ENCODE peak calls at places on chromosomes 16 and 17, in four cellular contexts. P is astrocyte, A is fibroblast of lung, Q is uterus. M is an unnamed sample. For H3K4me1, the result is how much of the 10 kb centered on the place peaks cover.

GRCh38 chr16:24525970-24526559 is 13.3 kb upstream of the RBBP6 start:
- DNase-seq in A (peak), Q (peak), P (peak), M (no peak)

GRCh38 chr16:3458278-3458851 is 14.9 kb downstream of the NAA60 start:
- DNase-seq in A (peak), P (peak), Q (no peak), M (peak)

GRCh38 chr16:67862623-67863583 is 9.9 kb upstream of the EDC4 start:
- DNase-seq in P (peak), Q (peak), A (peak), M (no peak)

GRCh38 chr17:6048486-6048885 is 21.7 kb upstream of the WSCD1 start:
- DNase-seq in Q (no peak), P (no peak), A (no peak), M (no peak)

GRCh38 chr17:75752405-75753192 is 12.4 kb downstream of the GALK1 start:
- DNase-seq in Q (no peak), A (no peak), P (no peak), M (no peak)

GRCh38 chr16:4944333-4945281 is 7.7 kb upstream of the PPL start:
- DNase-seq in Q (peak), P (peak), A (peak), M (peak)

GRCh38 chr17:59619313-59620063 is at the start of gene CLTC:
- DNase-seq in Q (peak), P (peak), A (peak), M (peak)

GRCh38 chr17:44911133-44912001 is 3.9 kb downstream of the GFAP start:
- DNase-seq in Q (peak), A (peak), P (no peak), M (peak)

GRCh38 chr17:67020293-67020766 is 24.0 kb upstream of the CACNG1 start:
- DNase-seq in A (no peak), P (no peak), Q (no peak), M (no peak)

GRCh38 chr17:29091591-29092291 is 48.8 kb downstream of the PIPOX start:
- DNase-seq in A (no peak), Q (no peak), P (no peak), M (no peak)

GRCh38 chr17:16444258-16444886 is 29.0 kb downstream of the TRPV2 start:
- DNase-seq in Q (no peak), P (no peak), A (peak), M (peak)

GRCh38 chr16:3519581-3519980 is 18.8 kb downstream of the CLUAP1 start:
- DNase-seq in Q (no peak), A (no peak), P (no peak), M (no peak)

GRCh38 chr17:60249517-60249826 is 99.7 kb downstream of the CA4 start:
- DNase-seq in Q (no peak), A (peak), P (peak), M (no peak)

GRCh38 chr16:10729649-10730048 is 14.0 kb upstream of the NUBP1 start:
- DNase-seq in Q (no peak), A (peak), P (peak), M (no peak)

GRCh38 chr16:12420661-12421209 is 383.0 kb downstream of the CPPED1 start:
- DNase-seq in P (no peak), Q (no peak), A (no peak), M (no peak)

GRCh38 chr17:59620518-59621259 is 994 bp downstream of the CLTC start:
- DNase-seq in P (no peak), A (peak), Q (peak), M (peak)

GRCh38 chr16:58177347-58177710 is 20.6 kb downstream of the CSNK2A2 start:
- DNase-seq in P (no peak), A (no peak), Q (no peak), M (no peak)

GRCh38 chr17:10094806-10095205 is 103.6 kb downstream of the GAS7 start:
- DNase-seq in P (no peak), Q (peak), A (no peak), M (no peak)

GRCh38 chr16:89994389-89994720 is 24.9 kb downstream of the DBNDD1 start:
- DNase-seq in P (no peak), Q (no peak), A (no peak), M (no peak)

GRCh38 chr16:67207116-67207856 is 8.4 kb downstream of the ELMO3 start:
- DNase-seq in Q (no peak), P (no peak), A (no peak), M (no peak)

GRCh38 chr17:47705536-47706481 is 11.8 kb downstream of the TBKBP1 start:
- DNase-seq in A (no peak), P (no peak), Q (no peak), M (no peak)

GRCh38 chr16:77223184-77223583 is 24.0 kb downstream of the SYCE1L start:
- DNase-seq in A (no peak), P (no peak), Q (no peak), M (peak)

GRCh38 chr17:5584971-5585794 is 874 bp upstream of the NLRP1 start:
- DNase-seq in P (peak), Q (no peak), A (peak), M (no peak)

GRCh38 chr17:74318391-74318790 is 7.6 kb upstream of the KIF19 start:
- DNase-seq in A (no peak), Q (no peak), P (no peak), M (no peak)

GRCh38 chr17:74314877-74315276 is 11.1 kb upstream of the KIF19 start:
- DNase-seq in P (no peak), Q (no peak), A (no peak), M (no peak)

DNA sequence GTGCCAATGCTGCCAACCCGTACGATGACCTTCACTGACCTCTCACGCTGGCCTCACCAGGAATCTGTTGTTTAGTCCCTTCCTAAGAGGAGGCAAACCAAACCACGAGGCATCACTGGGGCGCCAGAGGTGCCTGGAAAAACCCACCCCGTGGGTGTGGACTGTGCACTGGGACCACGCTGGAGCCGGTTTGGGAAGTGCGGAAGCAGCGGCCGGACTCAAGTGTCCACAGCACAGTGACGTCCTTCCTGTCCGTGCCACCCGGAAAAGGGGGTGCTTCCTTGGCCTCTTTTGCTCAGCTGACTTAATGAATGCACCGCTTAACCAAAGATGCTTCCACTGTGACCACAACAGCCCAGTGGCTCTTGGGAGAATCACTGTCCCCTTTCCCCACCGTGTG is 9.0 kb upstream of the KIF19 start:
- DNase-seq in A (no peak), Q (no peak), P (no peak), M (no peak)
- H3K4me3 ChIP-seq in A (no peak), Q (no peak), P (no peak), M (no peak)

GRCh38 chr17:40558651-40559015 is 6.6 kb downstream of the CCR7 start:
- DNase-seq in Q (no peak), P (no peak), A (no peak), M (no peak)

GRCh38 chr17:40556884-40557414 is 8.3 kb downstream of the CCR7 start:
- DNase-seq in A (no peak), P (no peak), Q (no peak), M (no peak)

GRCh38 chr17:40558300-40558584 is 7.0 kb downstream of the CCR7 start:
- DNase-seq in A (no peak), Q (no peak), P (no peak), M (no peak)

GRCh38 chr17:40556198-40556661 is 9.0 kb downstream of the CCR7 start:
- DNase-seq in P (no peak), Q (no peak), A (no peak), M (no peak)

GRCh38 chr17:40557531-40558299 is 7.6 kb downstream of the CCR7 start:
- DNase-seq in A (no peak), P (no peak), Q (no peak), M (no peak)
- H3K4me1 ChIP-seq in A (under half), P (under half), Q (under half), M (under half)

DNA sequence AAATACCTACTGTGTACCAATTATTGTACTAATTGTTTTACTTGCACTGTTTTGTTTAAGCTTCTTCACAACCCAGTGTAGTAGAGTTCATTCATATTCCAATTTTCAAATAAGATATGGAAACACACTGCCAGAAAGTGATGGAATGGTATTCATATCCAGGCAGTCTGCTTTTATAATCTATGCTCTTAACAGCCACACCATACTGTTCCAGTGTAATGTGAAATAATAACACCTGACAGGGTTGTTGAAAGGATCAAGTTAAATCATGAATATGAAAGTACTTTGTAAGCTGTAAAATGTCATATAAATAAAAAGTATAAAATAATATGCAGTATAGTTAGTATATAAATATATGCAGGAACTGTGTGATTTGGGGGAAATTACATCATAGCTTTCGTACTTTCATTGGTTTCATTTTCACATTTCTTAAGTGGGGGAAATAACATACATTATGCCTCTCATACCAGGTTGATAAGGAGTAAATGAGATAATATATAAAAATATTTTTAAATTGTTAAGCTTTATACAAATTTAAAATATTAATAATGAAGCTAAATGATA is 230.8 kb downstream of the TANC2 start:
- DNase-seq in P (no peak), A (no peak), Q (no peak), M (no peak)
- H3K4me3 ChIP-seq in P (no peak), A (no peak), Q (no peak), M (no peak)

DNA sequence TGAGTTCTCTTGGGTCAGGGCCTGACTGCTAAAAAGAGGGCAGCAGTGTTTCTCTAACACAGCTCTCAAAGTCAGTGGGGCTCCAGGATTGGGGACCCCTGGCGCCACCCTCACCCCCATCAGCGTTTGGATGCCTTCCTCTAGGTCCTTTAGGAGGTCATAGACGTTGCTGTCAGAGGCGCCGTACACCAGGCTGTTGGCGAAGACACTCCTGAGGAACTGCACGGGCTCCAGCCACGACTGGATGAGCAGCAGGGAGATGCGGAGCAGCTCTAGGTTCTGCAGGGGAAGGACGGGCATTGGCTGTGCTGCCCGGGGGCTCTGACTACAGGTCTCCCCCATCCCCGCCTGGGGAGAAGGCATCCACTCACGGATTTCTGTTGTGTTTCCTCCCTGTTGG is 993 bp downstream of the GH1 start:
- DNase-seq in Q (no peak), P (no peak), A (no peak), M (no peak)
- H3K4me1 ChIP-seq in Q (under half), P (under half), A (under half), M (under half)

DNA sequence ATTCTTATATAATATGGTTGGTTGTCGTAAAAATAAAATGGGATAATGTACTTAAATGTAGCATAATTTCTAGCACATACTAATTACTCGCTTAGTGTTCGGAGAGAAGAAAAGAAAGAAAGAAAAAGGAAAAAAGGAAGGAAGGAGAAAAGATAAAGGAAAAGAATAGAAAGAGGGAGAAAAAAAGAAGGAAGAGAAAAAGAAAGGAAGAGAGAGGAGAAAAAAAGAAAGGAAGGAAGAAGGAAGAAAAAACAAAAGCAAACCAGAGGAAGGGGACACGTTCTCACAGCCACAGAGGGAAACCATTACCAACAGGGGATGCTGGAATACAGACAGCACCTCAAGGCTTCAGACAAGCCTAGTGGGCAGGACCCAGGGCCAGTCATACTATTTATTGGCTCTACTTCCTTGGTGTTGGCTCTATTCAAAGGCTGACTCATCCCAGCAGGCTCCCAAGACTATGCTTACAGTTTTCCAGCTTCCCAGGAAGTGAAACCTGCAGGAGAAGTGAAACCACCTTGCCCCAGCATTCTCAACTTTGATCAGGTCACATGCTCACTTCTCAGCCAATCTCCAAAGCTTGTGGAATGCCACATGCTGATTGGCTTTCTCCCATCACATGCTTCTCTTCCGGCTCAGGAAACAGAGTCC is 273.5 kb upstream of the IRX5 start:
- DNase-seq in Q (no peak), P (peak), A (peak), M (no peak)
- H3K4me3 ChIP-seq in Q (no peak), P (no peak), A (no peak), M (no peak)

DNA sequence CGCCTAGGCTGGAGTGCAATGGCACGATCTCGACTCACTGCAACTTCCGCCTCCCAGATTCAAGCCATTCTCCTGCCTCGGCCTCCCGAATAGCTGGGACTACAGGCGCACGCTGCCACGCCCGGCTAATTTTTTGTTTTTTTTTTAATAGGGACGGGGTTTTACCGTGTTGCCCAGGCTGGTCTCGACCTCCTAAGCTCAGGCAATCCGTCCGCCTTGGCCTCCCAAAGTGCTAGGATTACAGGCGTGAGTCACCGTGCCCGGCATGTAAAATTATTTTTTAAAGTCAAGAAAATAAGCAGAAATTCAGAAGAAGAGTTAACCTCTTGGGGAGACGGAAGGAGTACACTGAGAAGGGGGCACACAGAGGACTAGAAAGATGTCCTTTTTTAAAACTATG is 27.5 kb downstream of the CDYL2 start:
- DNase-seq in P (no peak), A (no peak), Q (no peak), M (no peak)
- H3K4me1 ChIP-seq in P (under half), A (under half), Q (under half), M (under half)

GRCh38 chr17:35235289-35235688 is 7.6 kb upstream of the SLFN5 start:
- DNase-seq in Q (no peak), P (no peak), A (no peak), M (no peak)
- H3K4me3 ChIP-seq in Q (no peak), P (no peak), A (no peak), M (no peak)

M was measured in HAP-1.